ENCODE peak calls at places on chromosomes 6 and 20, in nine cellular contexts. I is right lobe of liver, E is esophagus squamous epithelium, U is testis, K is transverse colon, J is suprapubic skin, N is body of pancreas, B is ovary, V is heart left ventricle. M is an unnamed sample.

GRCh38 chr20:56625837-56626236 is 3.3 kb upstream of the TFAP2C start:
- DNase-seq in E (no peak), K (no peak), N (no peak), B (no peak), V (no peak), U (no peak), J (no peak), I (no peak), M (no peak)

GRCh38 chr20:62677678-62678077 is 31.0 kb upstream of the NTSR1 start:
- DNase-seq in N (no peak), I (no peak), V (no peak), E (no peak), U (no peak), J (no peak), K (no peak), B (no peak), M (no peak)

GRCh38 chr6:101722481-101722880 is 329.0 kb downstream of the GRIK2 start:
- DNase-seq in I (no peak), U (no peak), J (no peak), V (no peak), N (no peak), E (no peak), B (no peak), K (no peak), M (no peak)

GRCh38 chr6:148166339-148166949 is 176.2 kb upstream of the SASH1 start:
- DNase-seq in B (no peak), J (no peak), E (no peak), N (no peak), I (no peak), V (no peak), U (no peak), K (no peak), M (no peak)

GRCh38 chr6:119138906-119139541 is 60.6 kb upstream of the FAM184A start:
- DNase-seq in E (no peak), K (no peak), I (no peak), J (no peak), B (no peak), V (no peak), N (no peak), U (no peak), M (no peak)

GRCh38 chr20:58138395-58138794 is 90.1 kb downstream of the ANKRD60 start:
- DNase-seq in E (no peak), B (no peak), K (no peak), J (no peak), V (no peak), N (no peak), U (no peak), I (peak), M (no peak)

GRCh38 chr6:1381397-1382330 is 7.7 kb upstream of the FOXF2 start:
- DNase-seq in V (no peak), E (no peak), J (peak), U (peak), K (peak), B (peak), I (no peak), N (peak), M (peak)

GRCh38 chr6:12602951-12603710 is 113.4 kb upstream of the PHACTR1 start:
- DNase-seq in J (no peak), V (no peak), E (no peak), N (peak), U (no peak), B (no peak), K (peak), I (no peak), M (no peak)

GRCh38 chr6:121865811-121866210 is 430.4 kb downstream of the GJA1 start:
- DNase-seq in K (no peak), B (no peak), U (no peak), J (no peak), I (no peak), N (no peak), E (no peak), V (no peak), M (no peak)

GRCh38 chr6:111683126-111683525 is 77.4 kb upstream of the TRAF3IP2 start:
- DNase-seq in I (no peak), J (no peak), N (no peak), K (no peak), B (no peak), V (no peak), E (no peak), U (no peak), M (no peak)

GRCh38 chr6:43771210-43771857 is 1.3 kb downstream of the VEGFA start:
- DNase-seq in B (peak), K (peak), I (peak), U (peak), N (peak), E (no peak), J (peak), V (peak), M (peak)
- TF ChIP-seq POLR2A in B (peak), K (peak), I (peak), U (no peak), N (peak), E (peak), J (no peak), V (peak), M (no peak)

DNA sequence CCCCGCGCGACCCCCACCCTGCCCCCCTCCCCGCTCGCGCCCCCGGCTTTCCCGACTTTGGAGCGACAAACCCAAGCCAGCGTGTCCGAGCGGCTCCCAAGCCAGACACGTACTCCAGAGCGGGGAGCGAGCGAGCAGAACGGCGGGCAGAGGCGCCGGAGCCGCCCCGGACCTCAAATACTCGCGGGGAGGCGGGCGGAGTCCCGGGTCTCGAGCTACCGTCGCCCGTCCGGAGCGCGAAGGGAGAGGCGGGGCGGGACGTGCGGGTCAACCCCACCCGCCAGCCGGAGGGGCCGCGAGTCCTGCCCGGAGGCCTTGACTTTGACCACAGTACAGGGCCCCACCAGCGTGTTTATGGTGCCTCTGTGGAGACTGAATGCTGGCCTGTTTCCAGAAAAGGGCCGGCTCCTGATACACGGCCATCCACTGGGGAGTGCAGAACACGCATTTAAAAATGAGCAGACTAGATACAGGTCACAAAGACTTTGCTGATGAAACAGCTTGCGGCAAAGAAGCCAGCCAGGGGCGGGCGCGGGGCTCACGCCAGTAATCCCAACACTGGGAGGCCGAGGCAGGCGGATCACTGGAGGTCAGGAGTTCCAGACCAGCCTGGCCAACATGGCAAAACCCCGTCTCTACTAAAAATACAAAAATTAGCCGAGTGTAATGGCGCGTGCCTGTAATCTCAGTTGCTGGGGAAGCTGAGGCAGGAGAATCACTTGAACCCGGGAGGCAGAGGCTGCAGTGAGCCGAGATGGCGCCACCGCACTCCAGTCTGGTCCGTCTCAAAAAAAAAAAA is at the start of gene SERPINB6:
- DNase-seq in K (peak), U (peak), V (peak), B (peak), J (peak), N (peak), I (peak), E (no peak), M (peak)
- TF ChIP-seq POLR2A in K (peak), U (no peak), V (peak), B (peak), J (no peak), N (peak), I (peak), E (no peak), M (peak)

GRCh38 chr20:37178839-37179670 is at the start of the genes MROH8 and RPN2:
- DNase-seq in E (peak), J (peak), B (peak), I (peak), U (peak), N (peak), V (peak), K (peak), M (peak)
- TF ChIP-seq POLR2A in E (peak), J (no peak), B (peak), I (peak), U (no peak), N (peak), V (peak), K (peak), M (peak)

GRCh38 chr6:43383021-43383667 is 13.7 kb upstream of the ZNF318 start:
- DNase-seq in I (no peak), U (no peak), K (no peak), J (no peak), B (no peak), E (no peak), V (no peak), N (no peak), M (peak)
- TF ChIP-seq POLR2A in I (no peak), U (no peak), K (no peak), J (no peak), B (no peak), E (no peak), V (no peak), N (no peak), M (no peak)

DNA sequence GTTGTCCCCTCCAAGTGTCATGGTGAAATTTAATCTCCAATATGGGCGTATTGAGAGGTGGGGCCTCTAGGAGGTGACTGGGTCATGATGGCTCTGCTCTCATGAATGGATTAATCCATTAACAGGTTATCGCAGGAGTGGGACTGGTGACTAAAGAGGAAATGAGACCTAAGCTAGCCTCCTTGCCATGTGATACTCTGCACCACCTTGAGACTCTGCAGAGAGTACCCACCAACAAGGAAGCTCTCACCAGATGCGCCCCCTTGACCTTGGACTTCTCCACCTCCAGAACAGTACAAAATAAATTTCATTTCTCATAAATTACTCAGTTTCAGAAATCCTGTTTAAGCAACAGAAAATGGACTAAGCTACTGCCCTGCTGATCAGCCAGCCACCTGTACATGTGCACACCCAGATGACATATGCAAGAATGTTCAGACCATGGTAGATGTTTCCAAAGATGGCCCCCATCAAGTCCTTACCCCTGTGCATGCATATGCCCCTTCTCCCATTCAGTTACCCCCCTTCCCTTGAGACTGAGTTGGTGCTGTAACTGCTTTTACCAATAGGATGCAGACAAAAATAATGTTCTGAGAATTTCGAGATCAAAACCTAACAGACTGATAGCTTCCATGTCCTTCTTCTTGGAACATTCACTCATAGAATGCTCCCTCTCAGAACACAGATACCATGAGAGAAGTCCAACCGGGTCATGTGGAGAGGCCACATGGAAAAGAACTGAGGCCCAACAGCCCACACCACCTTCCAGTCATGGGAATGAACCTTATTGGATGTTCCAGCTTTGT is 28.4 kb downstream of the MAP3K5 start:
- DNase-seq in E (no peak), V (no peak), N (no peak), K (no peak), J (no peak), U (no peak), B (no peak), I (peak), M (no peak)
- TF ChIP-seq POLR2A in E (no peak), V (no peak), N (no peak), K (no peak), J (no peak), U (no peak), B (no peak), I (no peak), M (no peak)

GRCh38 chr20:64033981-64034493 is 1.9 kb upstream of the C20orf204 start:
- DNase-seq in K (no peak), N (no peak), E (no peak), B (no peak), J (no peak), U (peak), I (no peak), V (no peak), M (no peak)

GRCh38 chr20:64036346-64037198 is 590 bp downstream of the C20orf204 start:
- DNase-seq in E (no peak), B (no peak), K (no peak), N (no peak), J (no peak), V (no peak), I (no peak), U (no peak), M (no peak)

GRCh38 chr20:64035933-64036345 is at the start of gene C20orf204:
- DNase-seq in E (no peak), K (no peak), J (no peak), B (no peak), U (no peak), I (no peak), N (no peak), V (no peak), M (no peak)

GRCh38 chr20:64037199-64037497 is 1.2 kb downstream of the C20orf204 start:
- DNase-seq in V (no peak), I (no peak), E (no peak), K (no peak), B (no peak), J (no peak), U (no peak), N (no peak), M (no peak)

GRCh38 chr20:64035066-64035932 is 683 bp upstream of the C20orf204 start:
- DNase-seq in J (no peak), U (no peak), I (no peak), N (no peak), E (no peak), V (no peak), K (no peak), B (no peak), M (no peak)
- TF ChIP-seq POLR2A in J (no peak), U (no peak), I (no peak), N (no peak), E (no peak), V (no peak), K (no peak), B (no peak), M (no peak)

DNA sequence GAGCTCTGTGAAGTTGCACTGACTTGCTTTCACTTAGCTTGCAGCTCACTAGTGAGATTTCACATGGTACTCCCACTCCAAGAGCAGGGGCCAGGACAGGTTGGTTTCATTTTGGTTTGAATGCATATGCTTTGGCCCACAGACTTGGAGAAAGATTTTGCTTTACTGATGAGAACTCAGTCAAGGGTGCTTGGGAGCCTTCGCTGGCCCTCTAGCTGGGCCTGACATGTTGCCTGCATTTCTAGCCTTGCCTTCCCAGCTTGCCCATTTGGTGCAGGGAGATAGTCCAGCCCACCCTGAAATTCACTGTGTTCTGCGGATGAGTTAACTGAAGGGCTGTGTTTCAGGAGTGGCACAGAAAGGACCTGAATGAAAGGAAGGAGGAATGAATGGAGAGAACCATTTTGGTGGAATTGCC is 1.9 kb downstream of the SGK1 start:
- DNase-seq in K (no peak), V (no peak), J (no peak), E (no peak), B (no peak), U (peak), N (no peak), I (no peak), M (no peak)
- TF ChIP-seq POLR2A in K (no peak), V (no peak), J (no peak), E (no peak), B (no peak), U (no peak), N (no peak), I (no peak), M (no peak)

DNA sequence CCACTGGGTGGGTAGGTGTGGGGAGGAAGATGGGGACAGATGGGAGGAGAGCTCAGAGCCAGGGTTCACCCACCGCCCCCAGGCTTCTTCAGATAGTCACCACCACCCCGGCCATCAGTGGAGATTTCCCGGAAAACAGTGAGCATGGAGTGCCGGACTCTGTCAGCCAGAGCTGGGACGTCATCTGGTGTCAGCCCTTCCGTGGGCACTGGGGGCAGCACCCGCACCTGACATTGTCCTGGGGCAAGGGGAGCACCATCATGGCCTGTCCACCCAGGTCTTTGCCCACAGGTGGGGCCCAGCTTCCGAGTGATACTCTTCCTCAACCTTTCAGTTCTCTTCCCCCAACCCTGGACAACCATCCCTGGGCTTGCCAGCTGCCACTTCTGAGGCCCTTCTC is 4.8 kb downstream of the EGFL8 start:
- DNase-seq in N (no peak), B (peak), U (no peak), K (no peak), E (no peak), I (no peak), J (no peak), V (no peak), M (no peak)
- TF ChIP-seq POLR2A in N (no peak), B (no peak), U (no peak), K (no peak), E (no peak), I (no peak), J (no peak), V (no peak), M (no peak)